ENCODE peak calls at places on chromosome 3, in nine cellular contexts. R is hepatocyte, T is IMR-90, L is left ventricle myocardium inferior, Z is breast epithelium, X is kidney, E is neural progenitor cell, M is uterus, O is GM23338. G is an unnamed sample. For H3K4me1, the result is how much of the 10 kb centered on the place peaks cover.

GRCh38 chr3:11238880-11239279 is 33.3 kb upstream of the ATG7 start:
- DNase-seq in R (no peak), T (peak), L (no peak), Z (no peak), X (no peak), E (no peak), M (no peak), O (no peak), G (no peak)

GRCh38 chr3:5692446-5692845 is 504.9 kb downstream of the EDEM1 start:
- DNase-seq in R (no peak), T (no peak), L (no peak), Z (no peak), X (no peak), E (peak), M (no peak), O (no peak), G (no peak)

GRCh38 chr3:60086811-60087210 is 1037.0 kb upstream of the CFAP20DC start:
- DNase-seq in R (no peak), T (peak), L (no peak), Z (no peak), X (no peak), E (no peak), M (no peak), O (no peak), G (no peak)

GRCh38 chr3:9175421-9175820 is 74.0 kb downstream of the SRGAP3 start:
- DNase-seq in R (no peak), T (no peak), L (no peak), Z (no peak), X (peak), E (no peak), M (no peak), O (no peak), G (no peak)

GRCh38 chr3:73502609-73503560 is 121.9 kb downstream of the PDZRN3 start:
- DNase-seq in R (peak), T (peak), L (peak), Z (no peak), X (peak), E (peak), M (peak), O (peak), G (peak)

GRCh38 chr3:9248232-9249191 is 934 bp downstream of the SRGAP3 start:
- DNase-seq in R (no peak), T (no peak), L (no peak), Z (no peak), X (peak), E (peak), M (no peak), O (no peak), G (no peak)

GRCh38 chr3:135271562-135272290 is 476.7 kb downstream of the EPHB1 start:
- DNase-seq in R (no peak), T (no peak), L (no peak), Z (no peak), X (peak), E (no peak), M (no peak), O (peak), G (no peak)

GRCh38 chr3:42497009-42497731 is 5.3 kb upstream of the VIPR1 start:
- DNase-seq in R (peak), T (peak), L (no peak), Z (peak), X (no peak), E (peak), M (no peak), O (peak), G (no peak)

GRCh38 chr3:55622116-55622515 is 135.0 kb upstream of the WNT5A start:
- DNase-seq in R (no peak), T (peak), L (no peak), Z (no peak), X (no peak), E (no peak), M (no peak), O (no peak), G (no peak)

GRCh38 chr3:188861847-188862740 is 309.7 kb upstream of the TPRG1 start:
- DNase-seq in R (no peak), T (peak), L (no peak), Z (no peak), X (no peak), E (no peak), M (no peak), O (no peak), G (no peak)

GRCh38 chr3:2772803-2773202 is 337.4 kb downstream of the IL5RA start:
- DNase-seq in R (no peak), T (no peak), L (no peak), Z (no peak), X (no peak), E (no peak), M (no peak), O (no peak), G (no peak)

GRCh38 chr3:51580418-51580817 is 41.9 kb downstream of the RAD54L2 start:
- DNase-seq in R (no peak), T (no peak), L (no peak), Z (no peak), X (no peak), E (no peak), M (no peak), O (peak), G (no peak)

GRCh38 chr3:99250272-99250671 is 348.8 kb upstream of the DCBLD2 start:
- DNase-seq in R (no peak), T (peak), L (no peak), Z (no peak), X (no peak), E (no peak), M (no peak), O (no peak), G (no peak)

GRCh38 chr3:102113421-102114041 is 264.2 kb downstream of the NFKBIZ start:
- DNase-seq in R (peak), T (peak), L (no peak), Z (no peak), X (peak), E (no peak), M (peak), O (no peak), G (no peak)

GRCh38 chr3:183764854-183765731 is 60.3 kb downstream of the MAP6D1 start:
- DNase-seq in R (peak), T (peak), L (no peak), Z (no peak), X (no peak), E (no peak), M (no peak), O (no peak), G (no peak)

GRCh38 chr3:94349310-94349848 is 286.5 kb downstream of the NSUN3 start:
- DNase-seq in R (no peak), T (no peak), L (no peak), Z (no peak), X (no peak), E (peak), M (no peak), O (peak), G (no peak)

GRCh38 chr3:25689226-25689625 is 24.5 kb upstream of the TOP2B start:
- DNase-seq in R (no peak), T (no peak), L (no peak), Z (no peak), X (no peak), E (no peak), M (no peak), O (no peak), G (no peak)

GRCh38 chr3:15180042-15180611 is 25.9 kb upstream of the CAPN7 start:
- DNase-seq in R (no peak), T (no peak), L (no peak), Z (no peak), X (no peak), E (no peak), M (no peak), O (no peak), G (no peak)

GRCh38 chr3:35638640-35639250 is 580 bp upstream of the ARPP21 start:
- DNase-seq in R (no peak), T (no peak), L (no peak), Z (no peak), X (peak), E (no peak), M (no peak), O (peak), G (no peak)

GRCh38 chr3:188286087-188286513 is 132.1 kb downstream of the LPP start:
- DNase-seq in R (no peak), T (peak), L (no peak), Z (no peak), X (no peak), E (no peak), M (peak), O (no peak), G (peak)

GRCh38 chr3:28467414-28467813 is 118.8 kb upstream of the AZI2 start:
- DNase-seq in R (no peak), T (no peak), L (no peak), Z (no peak), X (no peak), E (no peak), M (no peak), O (no peak), G (no peak)

GRCh38 chr3:103629391-103629790 is 1194.6 kb downstream of the ZPLD1 start:
- DNase-seq in R (no peak), T (no peak), L (no peak), Z (no peak), X (no peak), E (no peak), M (no peak), O (no peak), G (no peak)

GRCh38 chr3:175469124-175469523 is 610.0 kb downstream of the NAALADL2 start:
- DNase-seq in R (no peak), T (no peak), L (no peak), Z (no peak), X (no peak), E (no peak), M (no peak), O (no peak), G (no peak)

GRCh38 chr3:127459891-127460290 is 130.6 kb downstream of the TPRA1 start:
- DNase-seq in R (no peak), T (no peak), L (no peak), Z (no peak), X (peak), E (no peak), M (no peak), O (no peak), G (no peak)

GRCh38 chr3:15326037-15326436 is 6.3 kb downstream of the SH3BP5 start:
- DNase-seq in R (no peak), T (no peak), L (no peak), Z (no peak), X (no peak), E (no peak), M (no peak), O (no peak), G (no peak)

GRCh38 chr3:123679712-123680386 is 95.0 kb upstream of the HACD2 start:
- DNase-seq in R (no peak), T (no peak), L (no peak), Z (no peak), X (no peak), E (no peak), M (peak), O (no peak), G (no peak)

GRCh38 chr3:128131897-128132646 is 8.5 kb upstream of the RUVBL1 start:
- DNase-seq in R (no peak), T (no peak), L (no peak), Z (no peak), X (no peak), E (no peak), M (no peak), O (no peak), G (no peak)

GRCh38 chr3:113867506-113867905 is 28.9 kb downstream of the GRAMD1C start:
- DNase-seq in R (no peak), T (peak), L (no peak), Z (no peak), X (no peak), E (no peak), M (no peak), O (no peak), G (no peak)
- H3K27ac ChIP-seq in R (no peak), T (no peak), L (no peak), Z (no peak), X (no peak), E (no peak), M (no peak), O (no peak), G (no peak)

DNA sequence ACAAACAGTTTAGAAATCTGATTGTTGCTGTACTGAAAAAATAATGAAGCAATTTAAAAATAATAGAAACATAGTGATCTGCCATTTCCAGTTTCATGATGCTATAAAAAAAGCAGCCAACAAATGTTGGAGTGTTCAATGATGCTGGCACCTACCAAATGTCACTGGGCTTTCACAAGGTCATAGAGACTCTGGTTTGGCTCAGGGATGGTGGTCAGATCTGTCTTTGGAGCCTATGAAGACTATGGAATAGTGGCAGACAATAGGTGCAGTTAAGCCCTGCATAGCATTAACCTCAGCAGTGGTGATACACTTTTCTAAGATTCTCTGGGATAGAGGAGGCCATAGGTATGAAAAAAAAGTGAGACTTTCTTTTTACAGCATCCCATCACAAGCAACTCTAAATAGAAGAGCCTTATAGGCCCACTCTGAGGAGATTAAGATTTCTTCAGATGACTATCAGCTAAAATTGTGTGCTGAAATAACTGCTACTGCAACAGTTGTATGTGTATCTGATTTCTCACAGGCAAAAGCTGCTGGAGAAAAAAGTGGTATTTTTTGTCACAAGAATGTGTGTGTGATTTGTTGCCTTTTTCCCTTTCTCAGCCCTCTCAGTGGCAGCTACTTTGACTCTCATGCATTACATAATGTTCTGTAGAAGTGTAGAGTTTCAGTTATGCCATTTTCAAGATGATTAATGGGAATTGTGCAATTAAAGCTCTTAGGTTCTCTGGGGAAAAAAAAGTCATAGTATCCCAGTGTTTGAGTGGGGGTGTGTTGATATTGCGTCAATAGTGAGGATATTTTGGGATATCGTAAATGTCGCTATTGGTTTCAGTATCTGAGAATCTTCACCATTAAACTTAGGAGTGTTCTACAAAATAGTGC is 137.4 kb downstream of the MBNL1 start:
- DNase-seq in R (peak), T (peak), L (no peak), Z (no peak), X (no peak), E (no peak), M (no peak), O (no peak), G (no peak)
- H3K4me1 ChIP-seq in R (under half), T (under half), L (half or more), Z (under half), X (under half), E (under half), M (under half), O (under half), G (under half)

DNA sequence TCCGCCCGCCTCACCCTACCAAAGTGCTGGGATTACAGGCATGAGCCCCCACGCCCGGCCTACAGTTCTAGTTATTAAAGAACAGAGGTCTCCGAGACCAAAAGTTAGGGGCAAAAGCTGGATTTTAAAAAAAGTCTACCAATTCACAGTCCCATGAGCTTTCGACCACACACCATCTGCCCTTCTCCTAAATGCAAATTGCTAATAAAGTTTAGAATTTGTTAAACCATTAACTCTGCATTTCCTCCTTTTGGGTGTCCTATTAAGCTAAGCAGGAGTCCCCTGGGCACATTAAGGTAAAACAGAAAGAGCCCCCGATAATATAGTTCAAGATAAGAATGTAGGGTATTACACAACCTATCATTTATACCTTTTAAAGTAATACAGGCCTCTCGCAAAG is 322.7 kb downstream of the FOXP1 start:
- DNase-seq in R (no peak), T (no peak), L (no peak), Z (no peak), X (no peak), E (no peak), M (no peak), O (no peak), G (no peak)
- H3K4me3 ChIP-seq in R (no peak), T (no peak), L (no peak), Z (no peak), X (no peak), E (no peak), M (no peak), O (no peak), G (no peak)

DNA sequence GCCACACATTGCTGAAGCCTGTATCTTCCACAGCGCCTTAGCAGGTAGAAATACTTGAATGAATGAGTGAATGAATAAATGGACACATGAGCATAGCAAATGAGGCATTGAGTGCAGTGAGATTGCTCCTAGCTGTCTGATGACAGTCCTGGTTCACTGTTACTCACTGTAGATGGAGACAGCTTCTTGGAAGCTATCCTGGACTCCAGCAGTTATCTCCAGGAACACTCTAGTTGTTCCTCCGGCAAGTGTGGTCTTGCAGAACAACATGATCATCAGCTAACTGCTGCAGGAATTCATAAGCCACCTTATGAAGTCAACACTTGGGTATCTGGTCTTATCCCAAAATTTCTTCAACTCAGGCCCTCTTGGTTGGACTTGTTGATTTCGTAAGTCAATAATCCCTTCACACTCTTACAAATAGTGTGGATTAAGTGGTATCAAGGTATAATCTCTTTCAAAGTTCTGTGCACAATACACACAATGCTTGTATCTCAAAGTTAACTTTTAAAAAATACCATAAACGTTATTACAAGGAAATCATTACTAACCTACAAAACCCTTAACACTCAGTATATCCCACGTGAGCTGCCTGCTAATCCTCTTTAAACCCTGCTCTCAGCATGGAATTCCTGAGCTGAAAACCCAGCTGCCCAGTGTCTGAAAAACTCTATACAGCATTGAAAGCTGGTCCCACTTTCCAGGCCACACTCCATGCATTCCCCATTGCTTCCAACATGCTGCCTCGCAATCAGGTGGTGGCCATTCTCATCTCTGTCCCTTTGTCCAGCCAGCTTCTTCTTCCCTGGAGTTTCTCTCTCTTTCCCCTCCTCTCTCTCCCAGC is 14.4 kb upstream of the ZBTB38 start:
- DNase-seq in R (no peak), T (no peak), L (no peak), Z (no peak), X (no peak), E (peak), M (no peak), O (no peak), G (no peak)
- H3K27ac ChIP-seq in R (peak), T (no peak), L (no peak), Z (no peak), X (no peak), E (peak), M (no peak), O (no peak), G (no peak)

GRCh38 chr3:138448631-138449030 is 14.2 kb downstream of the ESYT3 start:
- DNase-seq in R (no peak), T (no peak), L (no peak), Z (no peak), X (no peak), E (no peak), M (no peak), O (no peak), G (no peak)

GRCh38 chr3:138450704-138451424 is 16.4 kb downstream of the ESYT3 start:
- DNase-seq in R (no peak), T (no peak), L (no peak), Z (peak), X (no peak), E (no peak), M (no peak), O (no peak), G (no peak)

GRCh38 chr3:138451595-138452162 is 17.3 kb downstream of the ESYT3 start:
- DNase-seq in R (no peak), T (no peak), L (no peak), Z (peak), X (no peak), E (no peak), M (no peak), O (no peak), G (peak)

GRCh38 chr3:138449490-138449889 is 15.1 kb downstream of the ESYT3 start:
- DNase-seq in R (no peak), T (no peak), L (no peak), Z (no peak), X (no peak), E (no peak), M (no peak), O (no peak), G (no peak)

DNA sequence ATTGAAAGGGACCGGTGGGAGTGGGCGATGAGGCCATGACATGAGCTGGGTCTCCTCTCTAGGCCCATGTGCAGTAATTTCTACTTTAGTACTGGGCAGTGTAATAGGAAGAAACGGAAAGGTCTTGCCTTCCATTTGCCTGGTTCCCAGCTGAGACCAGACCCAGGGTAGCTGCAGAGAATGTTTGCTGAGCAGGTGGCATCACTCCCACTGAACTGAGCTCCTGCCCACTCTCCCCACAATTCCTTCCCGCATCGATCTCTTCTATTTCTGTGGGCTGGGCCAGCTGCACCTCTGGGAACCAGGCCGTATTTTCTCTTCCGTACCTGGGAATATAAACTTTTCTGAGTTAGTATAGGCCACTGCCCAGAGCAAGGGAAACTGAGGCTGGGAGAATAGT is 15.8 kb downstream of the ESYT3 start:
- DNase-seq in R (no peak), T (no peak), L (no peak), Z (peak), X (no peak), E (no peak), M (no peak), O (no peak), G (no peak)
- H3K4me1 ChIP-seq in R (under half), T (under half), L (under half), Z (under half), X (under half), E (under half), M (under half), O (under half), G (under half)

GRCh38 chr3:45125550-45126026 is 20.6 kb downstream of the CDCP1 start:
- DNase-seq in R (no peak), T (no peak), L (no peak), Z (no peak), X (no peak), E (no peak), M (no peak), O (no peak), G (no peak)

GRCh38 chr3:45123030-45123429 is 23.1 kb downstream of the CDCP1 start:
- DNase-seq in R (peak), T (peak), L (no peak), Z (no peak), X (no peak), E (no peak), M (no peak), O (no peak), G (no peak)

GRCh38 chr3:45124956-45125355 is 21.2 kb downstream of the CDCP1 start:
- DNase-seq in R (no peak), T (no peak), L (no peak), Z (no peak), X (no peak), E (no peak), M (no peak), O (no peak), G (no peak)

GRCh38 chr3:45124379-45124778 is 21.8 kb downstream of the CDCP1 start:
- DNase-seq in R (no peak), T (peak), L (no peak), Z (no peak), X (no peak), E (no peak), M (peak), O (no peak), G (peak)

DNA sequence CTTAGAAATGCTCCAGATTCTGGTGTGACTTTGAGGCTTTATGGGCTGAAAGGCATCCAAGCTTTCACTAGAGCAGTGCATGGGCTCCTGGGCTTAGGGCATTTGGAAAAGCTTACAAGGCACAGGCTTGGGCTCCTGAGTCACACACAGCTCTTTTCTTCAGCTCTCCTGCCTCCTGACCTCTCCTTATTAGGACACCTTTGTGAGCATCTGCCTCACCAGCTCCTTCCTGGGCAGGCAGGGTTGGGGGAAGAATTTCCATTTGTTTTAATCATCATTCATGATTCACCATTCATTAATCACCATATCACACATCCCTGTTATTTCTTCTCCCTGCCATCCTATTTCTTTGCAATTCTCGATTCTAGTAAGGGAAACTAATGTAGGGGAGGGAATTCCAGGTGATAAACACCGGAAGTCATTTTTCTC is 22.3 kb downstream of the CDCP1 start:
- DNase-seq in R (peak), T (peak), L (no peak), Z (no peak), X (no peak), E (peak), M (peak), O (no peak), G (no peak)
- H3K4me3 ChIP-seq in R (no peak), T (no peak), L (no peak), Z (no peak), X (no peak), E (no peak), M (no peak), O (no peak), G (no peak)

G was measured in aorta.